ENCODE peak calls at places on chromosomes 2 and 18, in four cellular contexts. J, C, U and N are unnamed samples.
A peak's percentile ranks its signal among the peaks of the same experiment; 100 is the strongest.

GRCh38 chr2:231621051-231621879 is 28.6 kb downstream of the TEX44 start:
- DNase-seq in J (peak; percentile 79), U (no peak), C (no peak), N (peak; percentile 77)

GRCh38 chr2:128474014-128474961 is 155.6 kb upstream of the HS6ST1 start:
- DNase-seq in J (no peak), C (no peak), U (no peak), N (peak; percentile 65)

GRCh38 chr2:27545348-27546141 is 37.3 kb upstream of the ZNF512 start:
- DNase-seq in U (no peak), C (no peak), J (no peak), N (no peak)

GRCh38 chr2:191265311-191266170 is 20.3 kb downstream of the MYO1B start:
- DNase-seq in C (peak; percentile 13), U (no peak), J (peak; percentile 23), N (no peak)

GRCh38 chr2:163198972-163199371 is 360.4 kb upstream of the KCNH7 start:
- DNase-seq in J (no peak), U (no peak), C (no peak), N (no peak)

GRCh38 chr2:45275235-45275805 is 266.1 kb upstream of the SIX2 start:
- DNase-seq in J (no peak), C (peak; percentile 48), U (no peak), N (no peak)

GRCh38 chr2:108634591-108635160 is 84.6 kb upstream of the RANBP2 start:
- DNase-seq in J (no peak), U (no peak), C (no peak), N (no peak)

GRCh38 chr2:169778421-169778820 is 20.2 kb upstream of the SSB start:
- DNase-seq in J (no peak), C (no peak), U (no peak), N (no peak)

GRCh38 chr2:86249176-86249842 is 50.1 kb downstream of the MRPL35 start:
- DNase-seq in C (peak; percentile 65), J (no peak), U (no peak), N (no peak)

DNA sequence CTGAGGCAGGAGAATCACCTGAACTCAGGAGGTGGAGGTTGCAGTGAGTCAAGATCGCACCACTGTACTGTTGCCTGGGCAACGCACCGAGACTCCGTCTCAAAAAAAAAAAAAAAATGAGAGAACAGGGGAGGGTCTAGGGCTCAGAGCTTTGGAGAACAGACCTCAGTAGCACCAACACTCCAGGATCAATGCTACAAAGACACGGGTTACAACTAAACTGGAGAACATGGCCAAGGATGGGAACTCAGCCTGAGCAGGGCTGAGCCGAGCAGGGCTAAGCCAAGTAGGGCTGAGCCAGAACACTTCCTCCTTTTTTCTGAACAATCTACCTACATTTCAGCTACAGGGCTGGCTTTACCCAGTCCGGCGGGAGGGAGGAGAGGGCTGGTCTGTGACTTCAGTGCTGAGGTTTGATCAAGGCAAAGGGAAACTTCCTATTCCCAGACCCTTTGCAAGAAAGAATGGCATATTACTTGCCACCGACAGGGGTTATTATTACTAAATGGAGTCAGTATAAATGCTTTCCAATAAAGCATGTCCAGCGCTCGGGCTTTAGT is 2.9 kb upstream of the CASP8 start:
- DNase-seq in U (peak; percentile 67), C (no peak), J (peak; percentile 32), N (no peak)
- TF ChIP-seq CTCF in U (peak; percentile 36), C (no peak), J (no peak), N (no peak)

DNA sequence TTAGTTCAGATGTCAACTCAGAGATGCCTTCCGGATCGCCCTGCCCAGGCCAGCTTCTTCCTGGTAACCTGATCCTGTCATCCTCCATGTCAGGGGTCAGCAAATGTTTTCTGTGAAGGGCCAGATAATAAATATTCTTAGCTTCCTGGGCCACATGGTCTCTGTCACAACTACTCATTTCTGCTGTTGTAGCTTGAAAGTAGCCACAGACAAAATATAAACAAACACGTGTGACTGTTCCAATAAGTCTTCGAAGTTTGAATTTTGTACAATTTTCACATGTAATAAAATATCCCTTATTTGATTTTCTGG is 35.8 kb downstream of the ANXA4 start:
- DNase-seq in J (no peak), U (no peak), C (no peak), N (no peak)
- TF ChIP-seq CTCF in J (no peak), U (no peak), C (no peak), N (no peak)

DNA sequence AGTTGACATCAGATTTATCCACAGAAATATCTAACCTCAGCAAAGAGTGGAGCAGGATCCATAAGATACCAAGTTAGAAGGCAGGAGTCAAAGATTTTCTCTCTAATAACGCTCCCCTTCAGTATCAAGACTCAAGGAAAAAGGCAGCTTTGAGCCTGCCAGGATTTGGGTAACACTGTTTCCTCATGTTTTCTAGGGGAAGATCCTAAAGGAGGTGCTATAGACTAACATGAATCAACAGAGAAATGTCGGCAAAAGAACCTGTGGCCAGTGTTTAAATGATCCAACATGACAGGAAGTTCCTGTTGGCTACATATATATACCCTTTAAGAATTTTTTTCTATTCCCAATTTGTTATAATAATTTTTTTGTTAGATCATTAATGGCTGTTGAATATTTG is 402.3 kb downstream of the TGIF1 start:
- DNase-seq in U (no peak), J (no peak), C (no peak), N (no peak)
- TF ChIP-seq CTCF in U (no peak), J (no peak), C (no peak), N (no peak)

DNA sequence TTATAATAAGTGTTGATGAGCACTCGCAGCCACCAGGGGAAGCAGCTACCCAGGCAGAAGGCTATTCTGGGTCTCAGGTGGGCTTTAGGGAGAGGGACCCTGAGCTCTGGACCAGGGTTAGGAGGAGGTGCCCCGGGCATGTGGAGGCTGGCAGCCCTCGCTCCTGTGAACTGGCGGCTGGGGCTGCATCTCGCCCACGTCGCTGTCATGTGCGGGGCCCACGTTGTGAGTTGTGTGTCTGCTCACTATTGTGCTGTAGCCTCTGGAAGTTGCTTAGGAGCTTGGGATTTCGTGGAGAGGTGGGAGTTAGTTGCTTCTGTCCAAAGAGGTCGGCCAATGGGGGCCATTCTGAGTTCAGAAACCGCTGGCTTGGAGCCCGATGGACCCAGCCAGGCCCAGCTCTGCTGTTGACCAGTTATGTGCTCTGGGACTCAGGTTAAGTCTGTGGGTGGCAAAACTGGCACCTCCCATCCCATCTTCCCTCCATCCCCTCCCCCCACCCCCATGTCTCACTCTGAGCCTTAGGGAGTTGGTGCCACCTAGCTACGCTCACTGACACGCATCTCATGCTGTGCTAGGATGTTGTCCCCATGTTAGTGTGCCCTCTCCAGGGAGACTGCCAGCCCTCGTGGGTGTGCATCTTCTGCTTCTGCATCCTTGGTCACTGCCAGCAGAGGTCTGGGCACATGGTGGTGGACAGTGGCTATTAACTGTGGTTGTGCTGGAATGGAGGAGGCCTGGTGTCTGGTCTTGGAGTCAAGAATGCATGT is 18.5 kb downstream of the RRM2 start:
- DNase-seq in J (no peak), U (no peak), C (no peak), N (no peak)
- TF ChIP-seq CTCF in J (no peak), U (no peak), C (no peak), N (no peak)

DNA sequence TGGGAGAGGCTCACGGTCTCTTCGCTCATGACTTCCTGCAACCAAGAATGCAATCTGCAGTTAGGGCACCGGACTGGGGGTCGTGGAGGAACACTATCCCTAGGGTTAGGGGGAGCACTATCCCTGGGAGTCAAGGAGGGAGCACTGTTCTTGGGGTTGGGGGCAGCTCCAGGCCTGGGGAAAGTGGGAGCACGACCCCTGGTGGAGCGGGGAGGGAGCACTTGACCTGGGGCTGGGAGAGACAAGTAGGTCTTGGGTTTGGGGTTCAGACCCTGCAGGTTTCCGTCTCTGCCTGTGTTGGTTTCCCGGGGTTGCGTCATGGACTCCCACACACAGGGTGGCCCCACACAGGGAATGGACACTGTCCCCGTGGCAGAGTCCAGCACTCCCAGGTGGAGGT is 133.6 kb downstream of the TPO start:
- DNase-seq in C (no peak), U (no peak), J (no peak), N (no peak)
- TF ChIP-seq CTCF in C (peak; percentile 20), U (no peak), J (no peak), N (no peak)

GRCh38 chr18:51191139-51191717 is 6.3 kb downstream of the MEX3C start:
- DNase-seq in C (no peak), U (no peak), J (no peak), N (no peak)

GRCh38 chr18:51190000-51190399 is 7.5 kb downstream of the MEX3C start:
- DNase-seq in C (no peak), U (no peak), J (no peak), N (no peak)

GRCh38 chr18:51185075-51185474 is 12.4 kb downstream of the MEX3C start:
- DNase-seq in J (no peak), U (no peak), C (no peak), N (no peak)

GRCh38 chr18:51192026-51192425 is 5.5 kb downstream of the MEX3C start:
- DNase-seq in C (no peak), J (no peak), U (no peak), N (no peak)

DNA sequence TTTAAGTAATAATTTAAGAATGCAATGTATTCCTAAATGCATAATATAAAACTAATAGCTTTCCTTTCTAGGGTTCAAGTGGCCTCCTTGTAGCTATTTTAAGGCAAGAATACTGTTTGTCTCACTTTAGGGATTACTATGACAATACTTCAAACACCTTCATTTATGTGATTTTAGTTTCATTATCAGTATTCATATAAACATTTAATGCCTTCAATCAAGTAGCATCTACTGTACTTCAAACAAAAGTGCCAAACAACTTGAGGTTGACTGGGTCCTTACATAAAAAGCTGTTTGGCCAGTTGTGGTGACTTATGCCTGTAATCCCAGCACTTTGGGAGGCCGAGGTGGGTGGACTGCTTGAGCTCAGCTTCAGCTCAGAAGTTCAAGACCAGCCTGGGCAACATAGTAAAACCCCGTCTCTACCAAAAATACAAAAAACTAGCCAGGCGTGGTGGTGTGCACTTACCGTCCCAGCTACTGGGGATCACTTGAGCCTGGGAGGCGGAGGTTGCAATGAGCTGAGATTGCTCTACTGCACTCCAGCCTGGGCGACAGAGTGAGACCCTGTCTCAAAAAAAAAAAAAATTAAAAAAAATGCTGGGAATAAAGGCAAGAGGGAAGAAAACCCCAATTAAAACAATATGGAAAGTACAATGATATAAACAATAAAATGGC is 9.3 kb downstream of the MEX3C start:
- DNase-seq in U (no peak), C (no peak), J (no peak), N (no peak)
- TF ChIP-seq CTCF in U (no peak), C (no peak), J (no peak), N (no peak)

DNA sequence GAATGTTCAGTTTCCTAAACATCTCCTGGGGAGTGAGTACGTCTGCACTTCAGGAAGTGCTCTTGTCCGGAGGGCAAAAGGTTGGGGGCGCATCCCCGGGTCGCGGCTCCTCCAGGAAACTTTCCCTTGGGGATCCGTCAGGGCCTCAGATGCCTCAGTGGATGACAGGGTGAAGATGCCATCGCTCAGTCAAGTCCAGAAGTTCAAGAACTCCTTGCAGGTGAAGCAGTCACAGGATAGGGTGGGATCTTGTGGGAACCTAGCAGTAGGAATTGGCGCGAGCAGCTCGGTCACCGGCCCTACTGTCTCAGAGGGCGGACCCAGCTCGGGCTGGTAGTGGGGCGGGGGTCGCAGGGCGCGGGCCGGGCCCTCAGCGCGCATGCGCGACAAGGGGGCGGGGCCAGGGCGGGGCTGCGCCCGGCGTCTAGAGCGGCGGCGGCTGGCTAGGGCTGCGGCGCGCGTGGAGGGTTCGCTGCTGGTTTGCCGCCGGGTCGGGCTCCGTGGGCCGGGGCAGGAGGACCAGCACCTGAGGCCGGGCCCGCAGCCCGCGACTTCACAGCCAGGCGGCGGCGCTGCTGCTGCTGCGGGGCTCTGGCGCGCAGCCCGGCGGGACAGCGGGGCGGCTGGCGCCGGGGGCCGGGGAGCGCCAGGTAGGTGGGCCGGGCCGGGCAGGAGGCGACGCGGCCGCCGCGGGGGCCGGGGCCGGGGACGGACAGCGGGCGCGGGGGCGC is at the start of gene INPP4A:
- DNase-seq in U (peak; percentile 76), C (peak; percentile 68), J (peak; percentile 77), N (peak; percentile 87)
- TF ChIP-seq CTCF in U (peak; percentile 67), C (no peak), J (no peak), N (no peak)

GRCh38 chr2:189933911-189934399 is 128.6 kb downstream of the MSTN start:
- DNase-seq in U (no peak), J (no peak), C (peak; percentile 30), N (no peak)
- TF ChIP-seq CTCF in U (no peak), J (no peak), C (no peak), N (no peak)